ENCODE peak calls at places on chromosome 13, in nine cellular contexts. X, T, S, U, G, K, R, E and C are unnamed samples.

GRCh38 chr13:21060827-21061076 is 634 bp downstream of the LATS2 start:
- DNase-seq in X (no peak), T (peak), S (no peak), U (no peak), G (no peak), K (peak), R (no peak), E (no peak), C (no peak)

GRCh38 chr13:80931118-80931517 is 590.2 kb upstream of the SPRY2 start:
- DNase-seq in X (no peak), T (no peak), S (no peak), U (no peak), G (no peak), K (no peak), R (no peak), E (peak), C (no peak)

GRCh38 chr13:54029226-54029625 is 1000.6 kb downstream of the OLFM4 start:
- DNase-seq in X (no peak), T (no peak), S (peak), U (peak), G (no peak), K (no peak), R (no peak), E (peak), C (no peak)

GRCh38 chr13:109628251-109628699 is 158.1 kb downstream of the IRS2 start:
- DNase-seq in X (peak), T (no peak), S (peak), U (peak), G (no peak), K (no peak), R (no peak), E (peak), C (no peak)

GRCh38 chr13:104592127-104592526 is 1525.9 kb upstream of the SLC10A2 start:
- DNase-seq in X (peak), T (no peak), S (peak), U (peak), G (no peak), K (no peak), R (no peak), E (peak), C (no peak)

GRCh38 chr13:107665926-107666458 is 549.3 kb downstream of the LIG4 start:
- DNase-seq in X (no peak), T (no peak), S (peak), U (no peak), G (no peak), K (no peak), R (no peak), E (peak), C (no peak)

GRCh38 chr13:51681037-51681678 is 96.9 kb downstream of the WDFY2 start:
- DNase-seq in X (peak), T (no peak), S (peak), U (peak), G (no peak), K (no peak), R (no peak), E (peak), C (peak)

GRCh38 chr13:100648354-100648753 is 26.2 kb downstream of the TMTC4 start:
- DNase-seq in X (peak), T (no peak), S (no peak), U (no peak), G (no peak), K (no peak), R (no peak), E (peak), C (no peak)

GRCh38 chr13:113121183-113121927 is 1.2 kb upstream of the F10 start:
- DNase-seq in X (no peak), T (no peak), S (no peak), U (no peak), G (no peak), K (peak), R (no peak), E (no peak), C (no peak)

GRCh38 chr13:109256866-109257760 is 529.3 kb downstream of the IRS2 start:
- DNase-seq in X (peak), T (no peak), S (peak), U (peak), G (no peak), K (no peak), R (no peak), E (peak), C (peak)

GRCh38 chr13:27450921-27451461 is 627 bp upstream of the MTIF3 start:
- DNase-seq in X (peak), T (peak), S (peak), U (peak), G (no peak), K (peak), R (no peak), E (peak), C (peak)

GRCh38 chr13:97499181-97499580 is 65.2 kb downstream of the RAP2A start:
- DNase-seq in X (no peak), T (no peak), S (no peak), U (no peak), G (no peak), K (no peak), R (no peak), E (no peak), C (no peak)

GRCh38 chr13:90800082-90800746 is 547.3 kb upstream of the MIR17HG start:
- DNase-seq in X (peak), T (peak), S (no peak), U (no peak), G (peak), K (no peak), R (no peak), E (peak), C (no peak)

GRCh38 chr13:36131215-36131930 is at the start of gene DCLK1:
- DNase-seq in X (peak), T (peak), S (peak), U (peak), G (peak), K (peak), R (no peak), E (peak), C (no peak)

GRCh38 chr13:20964904-20965303 is 62.4 kb upstream of the XPO4 start:
- DNase-seq in X (no peak), T (no peak), S (peak), U (no peak), G (no peak), K (peak), R (no peak), E (peak), C (no peak)

GRCh38 chr13:113979791-113980471 is 6.1 kb upstream of the C13orf46 start:
- DNase-seq in X (no peak), T (peak), S (no peak), U (no peak), G (no peak), K (no peak), R (no peak), E (no peak), C (no peak)

GRCh38 chr13:48121733-48122132 is 26.8 kb upstream of the MED4 start:
- DNase-seq in X (no peak), T (no peak), S (peak), U (no peak), G (no peak), K (no peak), R (no peak), E (no peak), C (no peak)

GRCh38 chr13:52446265-52446664 is 4.2 kb downstream of the VPS36 start:
- DNase-seq in X (no peak), T (no peak), S (no peak), U (no peak), G (no peak), K (no peak), R (no peak), E (no peak), C (no peak)

DNA sequence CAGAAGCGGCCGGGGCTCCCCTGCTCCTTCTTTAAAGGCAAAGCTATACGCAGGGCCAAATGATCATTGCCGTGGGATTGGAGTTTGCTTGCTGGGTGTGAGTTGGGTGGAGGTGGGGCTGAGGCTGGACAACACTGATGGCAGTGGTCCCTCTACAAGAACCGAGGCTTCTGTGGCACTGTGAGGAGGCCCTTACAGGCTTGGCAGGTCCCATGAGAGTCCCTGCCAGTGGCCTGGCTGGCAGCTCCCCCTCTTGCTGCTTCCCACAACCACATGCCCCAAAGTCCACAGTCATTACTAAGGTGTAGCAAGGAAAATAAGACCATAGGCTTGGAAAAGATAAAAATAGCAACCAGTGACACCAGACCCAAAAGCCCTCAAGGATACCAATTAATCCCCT is 98.4 kb downstream of the ANKRD10 start:
- DNase-seq in X (no peak), T (no peak), S (no peak), U (no peak), G (no peak), K (peak), R (no peak), E (no peak), C (no peak)
- TF ChIP-seq CTCF in X (no peak), T (no peak), S (no peak), U (no peak), G (no peak), K (no peak), R (no peak), E (no peak), C (no peak)

GRCh38 chr13:44451109-44451508 is 77.5 kb downstream of the SERP2 start:
- DNase-seq in X (no peak), T (peak), S (no peak), U (no peak), G (no peak), K (no peak), R (no peak), E (no peak), C (no peak)
- H3K4me3 ChIP-seq in X (no peak), T (peak), S (no peak), U (no peak), G (no peak), K (no peak), R (no peak), E (no peak), C (no peak)

DNA sequence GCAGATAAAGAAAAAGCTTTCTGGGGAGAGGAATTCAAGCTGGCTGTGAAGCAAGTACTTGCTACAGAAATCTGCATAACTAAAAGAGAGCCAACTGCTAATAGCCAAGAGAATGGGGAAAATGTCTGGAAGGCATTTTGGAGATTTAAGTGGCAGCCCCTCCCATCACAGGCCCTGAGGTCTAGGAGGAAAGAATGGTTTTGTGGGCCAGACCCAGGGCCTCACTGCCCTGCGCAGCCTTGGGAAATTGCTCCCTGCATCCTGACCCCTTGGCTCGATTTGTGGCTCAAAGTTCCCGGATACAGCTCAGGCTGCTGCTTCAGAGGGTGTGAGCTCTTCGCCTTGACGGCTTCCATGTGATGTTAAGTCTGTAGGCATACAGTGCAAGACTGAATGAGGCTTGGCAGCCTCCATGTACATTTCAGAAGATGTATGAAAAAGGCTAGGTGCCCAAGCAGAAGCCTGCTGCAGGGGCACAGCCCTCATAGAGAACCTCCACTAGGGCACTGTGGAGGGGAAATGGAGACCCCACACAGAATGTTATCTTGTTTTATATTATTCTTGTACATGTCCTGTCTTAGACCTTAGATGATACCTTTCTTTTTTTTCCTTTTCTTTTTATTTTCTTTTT is 34.4 kb downstream of the MZT1 start:
- DNase-seq in X (no peak), T (no peak), S (no peak), U (no peak), G (no peak), K (no peak), R (no peak), E (no peak), C (no peak)
- TF ChIP-seq CTCF in X (no peak), T (no peak), S (no peak), U (no peak), G (no peak), K (no peak), R (no peak), E (no peak), C (no peak)

GRCh38 chr13:33958964-33959363 is 141.0 kb downstream of the RFC3 start:
- DNase-seq in X (no peak), T (no peak), S (no peak), U (no peak), G (no peak), K (no peak), R (no peak), E (no peak), C (no peak)
- H3K4me3 ChIP-seq in X (no peak), T (no peak), S (no peak), U (no peak), G (no peak), K (no peak), R (no peak), E (no peak), C (no peak)

GRCh38 chr13:30685320-30685859 is 50.0 kb upstream of the ALOX5AP start:
- DNase-seq in X (no peak), T (no peak), S (no peak), U (no peak), G (no peak), K (no peak), R (no peak), E (no peak), C (no peak)

GRCh38 chr13:30673669-30674521 is 56.2 kb downstream of the USPL1 start:
- DNase-seq in X (peak), T (peak), S (peak), U (peak), G (peak), K (peak), R (peak), E (peak), C (peak)

GRCh38 chr13:30676672-30677071 is 58.7 kb upstream of the ALOX5AP start:
- DNase-seq in X (peak), T (no peak), S (peak), U (peak), G (no peak), K (no peak), R (no peak), E (peak), C (no peak)

GRCh38 chr13:30681489-30682242 is 53.7 kb upstream of the ALOX5AP start:
- DNase-seq in X (peak), T (no peak), S (peak), U (no peak), G (no peak), K (no peak), R (no peak), E (peak), C (no peak)

GRCh38 chr13:30679483-30680330 is 55.6 kb upstream of the ALOX5AP start:
- DNase-seq in X (peak), T (no peak), S (peak), U (peak), G (no peak), K (no peak), R (no peak), E (peak), C (no peak)
- TF ChIP-seq CTCF in X (peak), T (peak), S (peak), U (peak), G (peak), K (no peak), R (peak), E (peak), C (peak)